ENCODE peak calls at places on chromosomes 4 and X, in five cellular contexts. M is MCF 10A; V is T-helper 2 cell; R is activated effector memory CD4-positive, alpha-beta T cell treated with Interleukin-2 at 50 U/mL for 16 hours; C is GM10248. O is an unnamed sample.

GRCh38 chr4:107312366-107312765 is 276.3 kb upstream of the DKK2 start:
- DNase-seq in R (no peak), C (no peak), M (no peak), V (no peak), O (no peak)

GRCh38 chrX:131816551-131817136 is 206.5 kb upstream of the STK26 start:
- DNase-seq in M (peak), C (peak), R (peak), V (no peak), O (no peak)

GRCh38 chr4:39936565-39937418 is 40.9 kb downstream of the PDS5A start:
- DNase-seq in R (no peak), C (no peak), M (no peak), V (no peak), O (no peak)

GRCh38 chr4:2256781-2257191 is 5.1 kb downstream of the MXD4 start:
- DNase-seq in M (peak), C (no peak), R (no peak), V (no peak), O (no peak)

GRCh38 chr4:6706173-6706572 is 3.5 kb downstream of the MRFAP1L1 start:
- DNase-seq in V (no peak), R (no peak), M (no peak), C (no peak), O (no peak)

GRCh38 chrX:17967888-17968287 is 106.8 kb upstream of the RAI2 start:
- DNase-seq in C (no peak), V (no peak), M (no peak), R (no peak), O (no peak)

GRCh38 chr4:6782846-6783110 is 251 bp downstream of the KIAA0232 start:
- DNase-seq in C (no peak), V (no peak), M (no peak), R (no peak), O (no peak)

GRCh38 chr4:112552668-112553067 is 36.7 kb upstream of the NEUROG2 start:
- DNase-seq in R (no peak), C (no peak), M (peak), V (no peak), O (peak)

GRCh38 chr4:125187621-125188176 is 127.1 kb upstream of the FAT4 start:
- DNase-seq in V (no peak), R (no peak), C (no peak), M (peak), O (no peak)

GRCh38 chrX:120790118-120790517 is 85.5 kb downstream of the CT47B1 start:
- DNase-seq in V (no peak), C (peak), R (no peak), M (peak), O (peak)

GRCh38 chr4:110483516-110483915 is 7.6 kb downstream of the ENPEP start:
- DNase-seq in C (no peak), M (no peak), V (no peak), R (no peak), O (no peak)

GRCh38 chr4:60389636-60390035 is 810.5 kb upstream of the ADGRL3 start:
- DNase-seq in V (no peak), R (no peak), C (no peak), M (no peak), O (no peak)

GRCh38 chrX:30488092-30488491 is 89.5 kb downstream of the TASL start:
- DNase-seq in M (peak), C (peak), V (no peak), R (no peak), O (peak)

GRCh38 chr4:24930136-24930535 is 17.3 kb upstream of the CCDC149 start:
- DNase-seq in R (no peak), V (no peak), C (no peak), M (peak), O (no peak)

GRCh38 chr4:70778888-70779422 is 57.2 kb downstream of the RUFY3 start:
- DNase-seq in R (no peak), V (no peak), C (no peak), M (no peak), O (peak)

GRCh38 chr4:58590714-58591113 is 1480.5 kb upstream of the IGFBP7 start:
- DNase-seq in V (no peak), M (peak), R (no peak), C (no peak), O (no peak)

GRCh38 chr4:13193662-13194061 is 290.5 kb downstream of the RAB28 start:
- DNase-seq in C (no peak), M (no peak), R (no peak), V (no peak), O (no peak)